ENCODE peak calls at places on chromosomes 2 and 18, in four cellular contexts. B is SK-N-SH, P is GM12878, C is HepG2. H is an unnamed sample.

GRCh38 chr2:104599802-104600510 is 254.0 kb upstream of the POU3F3 start:
- DNase-seq in B (no peak), P (no peak), C (no peak), H (no peak)

GRCh38 chr18:4203525-4203924 is 251.6 kb downstream of the DLGAP1 start:
- DNase-seq in B (no peak), P (no peak), C (no peak), H (no peak)

GRCh38 chr18:13520306-13520705 is 206.1 kb downstream of the FAM210A start:
- DNase-seq in B (no peak), P (no peak), C (no peak), H (no peak)

GRCh38 chr2:19541884-19542283 is 183.5 kb upstream of the OSR1 start:
- DNase-seq in B (no peak), P (no peak), C (no peak), H (no peak)

GRCh38 chr18:57837917-57838548 is 34.9 kb upstream of the ATP8B1 start:
- DNase-seq in B (no peak), P (peak; percentile 91), C (no peak), H (no peak)

GRCh38 chr2:232908695-232909094 is 38.6 kb downstream of the SNORC start:
- DNase-seq in B (no peak), P (no peak), C (no peak), H (no peak)

GRCh38 chr18:76208632-76209308 is 286.3 kb downstream of the ZNF516 start:
- DNase-seq in B (no peak), P (no peak), C (no peak), H (no peak)

GRCh38 chr2:45808294-45808693 is 156.8 kb downstream of the PRKCE start:
- DNase-seq in B (no peak), P (no peak), C (no peak), H (no peak)

GRCh38 chr2:167826906-167827305 is 420.5 kb downstream of the STK39 start:
- DNase-seq in B (no peak), P (no peak), C (no peak), H (no peak)

GRCh38 chr2:151823651-151824050 is 4.6 kb downstream of the ARL5A start:
- DNase-seq in B (peak; percentile 5), P (no peak), C (no peak), H (no peak)

GRCh38 chr2:70140978-70141753 is 49.7 kb downstream of the C2orf42 start:
- DNase-seq in B (peak; percentile 46), P (peak; percentile 88), C (peak; percentile 48), H (peak; percentile 71)

GRCh38 chr18:47997338-47997780 is 66.9 kb upstream of the SMAD2 start:
- DNase-seq in B (no peak), P (no peak), C (no peak), H (no peak)

GRCh38 chr2:31296641-31297287 is 62.8 kb downstream of the EHD3 start:
- DNase-seq in B (no peak), P (no peak), C (no peak), H (no peak)

GRCh38 chr18:9965711-9966624 is 52.2 kb downstream of the VAPA start:
- DNase-seq in B (no peak), P (no peak), C (no peak), H (no peak)

GRCh38 chr2:134445981-134446380 is 192.1 kb downstream of the MGAT5 start:
- DNase-seq in B (no peak), P (no peak), C (no peak), H (no peak)

GRCh38 chr2:163255086-163255485 is 416.5 kb upstream of the KCNH7 start:
- DNase-seq in B (no peak), P (no peak), C (no peak), H (no peak)

GRCh38 chr2:241199897-241200821 is 11.7 kb downstream of the ANO7 start:
- DNase-seq in B (no peak), P (no peak), C (no peak), H (no peak)

GRCh38 chr18:38966846-38967245 is 1401.2 kb upstream of the CELF4 start:
- DNase-seq in B (no peak), P (no peak), C (no peak), H (no peak)

GRCh38 chr2:200138386-200139184 is 167.9 kb upstream of the SPATS2L start:
- DNase-seq in B (no peak), P (no peak), C (no peak), H (no peak)

GRCh38 chr18:7946724-7947377 is 379.7 kb downstream of the PTPRM start:
- DNase-seq in B (peak; percentile 37), P (no peak), C (no peak), H (peak; percentile 29)

GRCh38 chr2:36052819-36053218 is 302.8 kb upstream of the CRIM1 start:
- DNase-seq in B (no peak), P (no peak), C (no peak), H (no peak)

GRCh38 chr2:36059684-36060083 is 295.9 kb upstream of the CRIM1 start:
- DNase-seq in B (no peak), P (peak; percentile 54), C (no peak), H (no peak)

GRCh38 chr2:36058953-36059352 is 296.6 kb upstream of the CRIM1 start:
- DNase-seq in B (no peak), P (no peak), C (no peak), H (no peak)

GRCh38 chr2:36060133-36060532 is 295.4 kb upstream of the CRIM1 start:
- DNase-seq in B (no peak), P (no peak), C (no peak), H (no peak)

DNA sequence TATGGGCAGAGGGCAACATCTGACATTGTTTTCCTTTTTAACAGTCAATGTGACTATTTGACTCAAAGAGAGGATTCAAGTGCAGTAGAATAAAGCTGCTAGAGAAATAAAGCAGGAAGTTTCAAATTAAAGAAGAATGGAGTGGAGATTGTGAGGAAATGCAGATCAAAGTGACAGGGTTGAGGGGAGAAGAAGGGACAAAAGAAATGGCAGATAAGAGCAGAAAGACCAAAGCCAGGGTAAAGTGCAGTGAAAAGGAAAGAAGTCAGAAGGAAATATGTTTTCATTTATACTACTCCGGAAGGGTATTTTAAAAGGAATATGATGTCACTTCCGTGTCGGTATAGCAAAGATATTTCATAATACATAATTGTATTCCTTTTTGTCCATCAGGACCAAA is 297.5 kb upstream of the CRIM1 start:
- DNase-seq in B (no peak), P (no peak), C (no peak), H (no peak)
- TF ChIP-seq EP300 in B (no peak), P (no peak), C (no peak), H (no peak)

DNA sequence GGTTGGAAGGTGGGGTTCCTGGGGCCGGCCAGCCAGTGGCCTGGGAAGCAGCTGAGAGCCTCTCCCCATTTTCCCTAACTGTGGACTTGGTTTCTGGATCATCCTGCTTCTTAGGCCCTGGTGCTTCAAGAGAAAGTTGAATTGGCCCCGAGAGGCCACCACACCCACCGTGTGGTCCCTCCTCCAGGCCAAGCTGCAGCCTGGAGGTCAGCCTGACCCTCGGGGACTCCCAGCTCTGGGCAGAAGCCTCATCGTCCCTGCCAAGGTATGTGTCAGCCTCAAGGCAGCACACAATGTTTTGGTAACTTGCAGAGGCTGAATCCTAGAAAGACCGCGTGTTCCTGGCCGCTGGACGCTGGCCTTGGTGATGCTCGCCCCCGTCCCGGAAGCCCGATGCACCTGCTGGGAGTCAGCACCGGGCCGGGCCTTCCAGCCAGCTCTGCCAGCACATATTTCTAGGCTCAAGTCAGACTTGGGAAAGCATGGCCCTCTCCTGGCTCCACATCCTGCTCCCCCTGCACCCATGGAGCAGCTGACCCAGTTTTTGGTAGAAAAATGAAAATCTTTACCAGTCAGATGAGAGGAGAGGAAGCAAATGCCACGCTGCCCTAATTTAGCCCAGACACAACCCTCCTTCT is 72.6 kb downstream of the ACTR2 start:
- DNase-seq in B (no peak), P (no peak), C (no peak), H (peak; percentile 49)
- TF ChIP-seq POLR2AphosphoS5 in B (no peak), P (no peak), C (no peak), H (peak; percentile 62)

GRCh38 chr2:212956665-212957064 is 194.7 kb downstream of the IKZF2 start:
- DNase-seq in B (no peak), P (no peak), C (no peak), H (no peak)
- TF ChIP-seq EP300 in B (no peak), P (no peak), C (no peak), H (no peak)

GRCh38 chr2:64698068-64698645 is 44.4 kb upstream of the SERTAD2 start:
- DNase-seq in B (no peak), P (no peak), C (no peak), H (no peak)

GRCh38 chr2:64699712-64700111 is 46.0 kb upstream of the SERTAD2 start:
- DNase-seq in B (no peak), P (peak; percentile 63), C (no peak), H (no peak)

GRCh38 chr2:64697286-64698023 is 43.7 kb upstream of the SERTAD2 start:
- DNase-seq in B (no peak), P (no peak), C (no peak), H (no peak)

GRCh38 chr2:64700133-64700809 is 46.6 kb upstream of the SERTAD2 start:
- DNase-seq in B (no peak), P (peak; percentile 62), C (no peak), H (no peak)

GRCh38 chr2:64698668-64699444 is 45.1 kb upstream of the SERTAD2 start:
- DNase-seq in B (no peak), P (peak; percentile 83), C (peak; percentile 72), H (no peak)
- TF ChIP-seq POLR2AphosphoS5 in B (no peak), P (no peak), C (no peak), H (no peak)

DNA sequence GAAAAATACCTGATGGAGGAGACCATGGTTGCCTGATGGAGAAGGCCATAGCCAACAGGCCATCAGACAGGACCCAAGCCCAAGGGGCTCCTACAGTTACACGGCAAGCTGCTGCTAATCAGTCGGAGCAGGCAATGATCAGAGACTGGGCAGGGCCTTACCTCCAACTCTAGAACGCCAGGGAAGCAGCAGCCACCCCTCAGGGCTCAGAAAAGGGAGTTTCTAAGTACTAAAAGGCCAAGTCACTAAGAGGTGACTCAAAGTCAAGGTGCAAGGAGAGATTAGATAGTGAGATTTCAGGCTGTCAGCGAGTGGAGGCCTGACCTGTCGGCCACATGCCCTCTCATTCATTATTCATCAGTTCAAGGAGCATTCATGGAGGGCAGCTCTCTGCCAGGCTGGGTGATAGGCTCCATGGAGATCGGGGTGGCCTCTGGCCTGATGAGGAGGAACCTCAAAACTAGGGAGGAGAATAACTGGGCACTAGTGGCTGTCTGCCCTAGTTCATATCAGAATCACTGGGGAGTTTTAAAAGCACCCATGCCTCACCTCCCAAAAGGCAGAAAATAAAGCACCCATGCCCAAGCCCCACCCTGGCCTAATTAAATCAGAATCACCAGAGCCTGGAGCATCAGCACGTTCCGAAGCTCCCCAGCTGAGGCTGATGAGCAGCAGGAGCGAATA is 3.6 kb downstream of the VIL1 start:
- DNase-seq in B (no peak), P (no peak), C (no peak), H (no peak)
- TF ChIP-seq EP300 in B (no peak), P (no peak), C (no peak), H (no peak)